ENCODE peak calls at places on chromosomes 1 and 21, in seven cellular contexts. X is amygdala, W is HuH-7.5, L is GM19239, P is NCI-H1417, Q is NCI-H1105, E is T follicular helper cell. B is an unnamed sample.

GRCh38 chr1:179883040-179883501 is 986 bp downstream of the TOR1AIP1 start:
- DNase-seq in X (no peak), W (no peak), L (no peak), P (no peak), Q (no peak), E (peak; percentile 12), B (peak; percentile 54)

GRCh38 chr1:40742363-40743061 is 41.1 kb upstream of the KCNQ4 start:
- DNase-seq in X (no peak), W (no peak), L (no peak), P (no peak), Q (no peak), E (no peak), B (no peak)

GRCh38 chr1:156162430-156163037 is 9.1 kb downstream of the SEMA4A start:
- DNase-seq in X (no peak), W (no peak), L (no peak), P (no peak), Q (no peak), E (no peak), B (no peak)

GRCh38 chr1:237903961-237904360 is 13.2 kb upstream of the ZP4 start:
- DNase-seq in X (no peak), W (no peak), L (no peak), P (no peak), Q (no peak), E (no peak), B (no peak)

GRCh38 chr21:18832081-18832670 is 428.6 kb upstream of the TMPRSS15 start:
- DNase-seq in X (no peak), W (no peak), L (no peak), P (peak; percentile 59), Q (peak; percentile 53), E (no peak), B (no peak)

GRCh38 chr1:225329041-225329440 is 98.8 kb downstream of the LBR start:
- DNase-seq in X (no peak), W (no peak), L (no peak), P (no peak), Q (no peak), E (no peak), B (no peak)

GRCh38 chr1:182615468-182616129 is 11.4 kb upstream of the RGS16 start:
- DNase-seq in X (peak; percentile 57), W (no peak), L (no peak), P (peak; percentile 89), Q (peak; percentile 72), E (peak; percentile 26), B (no peak)

GRCh38 chr1:234735976-234736375 is 126.0 kb upstream of the IRF2BP2 start:
- DNase-seq in X (no peak), W (no peak), L (no peak), P (no peak), Q (no peak), E (no peak), B (no peak)

GRCh38 chr1:185594786-185595410 is 139.3 kb upstream of the HMCN1 start:
- DNase-seq in X (no peak), W (no peak), L (no peak), P (peak; percentile 51), Q (no peak), E (no peak), B (no peak)

GRCh38 chr1:17553970-17554369 is 14.5 kb downstream of the ARHGEF10L start:
- DNase-seq in X (no peak), W (no peak), L (no peak), P (no peak), Q (no peak), E (no peak), B (peak; percentile 57)

GRCh38 chr1:215476541-215476940 is 90.6 kb upstream of the KCTD3 start:
- DNase-seq in X (no peak), W (no peak), L (no peak), P (no peak), Q (no peak), E (no peak), B (no peak)

GRCh38 chr1:230708631-230709580 is 5.0 kb downstream of the AGT start:
- DNase-seq in X (no peak), W (peak; percentile 88), L (no peak), P (no peak), Q (no peak), E (no peak), B (no peak)

GRCh38 chr1:220915117-220915440 is 35.8 kb downstream of the HLX start:
- DNase-seq in X (no peak), W (no peak), L (no peak), P (peak; percentile 9), Q (no peak), E (no peak), B (no peak)

GRCh38 chr1:212242288-212242984 is 42.8 kb upstream of the PPP2R5A start:
- DNase-seq in X (no peak), W (no peak), L (no peak), P (peak; percentile 36), Q (no peak), E (no peak), B (no peak)

GRCh38 chr1:8510041-8510823 is 192.3 kb downstream of the SLC45A1 start:
- DNase-seq in X (peak; percentile 20), W (no peak), L (no peak), P (no peak), Q (no peak), E (peak; percentile 17), B (no peak)

GRCh38 chr1:46517010-46517600 is 27.5 kb downstream of the DMBX1 start:
- DNase-seq in X (no peak), W (no peak), L (no peak), P (peak; percentile 78), Q (peak; percentile 92), E (no peak), B (no peak)

GRCh38 chr1:1178794-1179331 is 5.2 kb downstream of the TTLL10 start:
- DNase-seq in X (no peak), W (no peak), L (no peak), P (no peak), Q (no peak), E (no peak), B (no peak)

GRCh38 chr1:74780600-74780999 is 47.6 kb downstream of the TYW3 start:
- DNase-seq in X (no peak), W (no peak), L (no peak), P (no peak), Q (no peak), E (no peak), B (no peak)

GRCh38 chr1:42686418-42686817 is 4.2 kb downstream of the YBX1 start:
- DNase-seq in X (no peak), W (no peak), L (no peak), P (no peak), Q (no peak), E (no peak), B (no peak)

GRCh38 chr1:45952072-45952471 is 148.7 kb downstream of the MAST2 start:
- DNase-seq in X (no peak), W (no peak), L (no peak), P (no peak), Q (no peak), E (no peak), B (no peak)

GRCh38 chr1:246460411-246460810 is 46.7 kb downstream of the SMYD3 start:
- DNase-seq in X (no peak), W (no peak), L (no peak), P (no peak), Q (no peak), E (no peak), B (no peak)

GRCh38 chr1:212814989-212815388 is 23.3 kb downstream of the TATDN3 start:
- DNase-seq in X (no peak), W (no peak), L (no peak), P (peak; percentile 88), Q (no peak), E (no peak), B (no peak)

GRCh38 chr1:2226525-2227340 is 1.4 kb upstream of the SKI start:
- DNase-seq in X (no peak), W (peak; percentile 66), L (no peak), P (no peak), Q (no peak), E (no peak), B (no peak)

GRCh38 chr21:44405948-44406872 is 49.1 kb upstream of the LRRC3 start:
- DNase-seq in X (no peak), W (no peak), L (no peak), P (no peak), Q (no peak), E (no peak), B (peak; percentile 57)

GRCh38 chr21:35351434-35351833 is 302.3 kb upstream of the RUNX1 start:
- DNase-seq in X (no peak), W (no peak), L (no peak), P (no peak), Q (no peak), E (no peak), B (no peak)

GRCh38 chr1:171814692-171815091 is 26.6 kb upstream of the DNM3 start:
- DNase-seq in X (no peak), W (no peak), L (no peak), P (no peak), Q (no peak), E (no peak), B (no peak)

GRCh38 chr1:119069682-119070081 is 70.8 kb downstream of the WARS2 start:
- DNase-seq in X (no peak), W (no peak), L (no peak), P (no peak), Q (no peak), E (no peak), B (no peak)

GRCh38 chr21:36709030-36709867 is 10.3 kb downstream of the SIM2 start:
- DNase-seq in X (no peak), W (no peak), L (no peak), P (no peak), Q (no peak), E (no peak), B (no peak)

GRCh38 chr1:55500601-55501000 is 285.4 kb upstream of the USP24 start:
- DNase-seq in X (no peak), W (no peak), L (no peak), P (no peak), Q (no peak), E (no peak), B (no peak)

GRCh38 chr1:228109962-228110488 is 926 bp upstream of the MRPL55 start:
- DNase-seq in X (no peak), W (peak; percentile 19), L (no peak), P (no peak), Q (no peak), E (no peak), B (no peak)

GRCh38 chr1:82538876-82539275 is 738.1 kb downstream of the ADGRL2 start:
- DNase-seq in X (no peak), W (no peak), L (no peak), P (no peak), Q (no peak), E (no peak), B (no peak)

GRCh38 chr21:39182484-39183271 is 573 bp downstream of the PSMG1 start:
- DNase-seq in X (no peak), W (no peak), L (no peak), P (peak; percentile 85), Q (no peak), E (no peak), B (no peak)

GRCh38 chr1:235239821-235240220 is 78.8 kb upstream of the RBM34 start:
- DNase-seq in X (no peak), W (no peak), L (no peak), P (no peak), Q (no peak), E (no peak), B (no peak)

GRCh38 chr1:230208619-230209261 is 141.7 kb downstream of the GALNT2 start:
- DNase-seq in X (no peak), W (no peak), L (peak; percentile 19), P (no peak), Q (no peak), E (no peak), B (no peak)

GRCh38 chr1:200479816-200480215 is 70.0 kb upstream of the ZNF281 start:
- DNase-seq in X (no peak), W (no peak), L (no peak), P (no peak), Q (no peak), E (no peak), B (no peak)

GRCh38 chr1:206634365-206635079 is 814 bp upstream of the DYRK3 start:
- DNase-seq in X (peak; percentile 87), W (peak; percentile 28), L (no peak), P (peak; percentile 93), Q (peak; percentile 89), E (peak; percentile 56), B (peak; percentile 74)

GRCh38 chr1:152018537-152018936 is 18.3 kb downstream of the S100A11 start:
- DNase-seq in X (no peak), W (no peak), L (no peak), P (no peak), Q (no peak), E (no peak), B (no peak)

GRCh38 chr1:174999926-175000696 is at the start of gene CACYBP:
- DNase-seq in X (no peak), W (no peak), L (peak; percentile 43), P (peak; percentile 85), Q (no peak), E (peak; percentile 25), B (peak; percentile 5)

B was measured in HTR-8/SVneo.